ENCODE peak calls at places on chromosome 21, in seven cellular contexts. K is RPMI8226; C is GM10248; G is Daoy; W is HuH-7.5; X is nephron progenitor cell; Y is central memory CD4-positive, alpha-beta T cell. M is an unnamed sample.

GRCh38 chr21:14383596-14384210 is 757 bp upstream of the HSPA13 start:
- DNase-seq in K (peak), C (peak), G (no peak), W (no peak), X (no peak), Y (no peak), M (peak)

GRCh38 chr21:44454747-44455523 is at the start of gene LRRC3:
- DNase-seq in K (peak), C (peak), G (peak), W (peak), X (peak), Y (peak), M (peak)

GRCh38 chr21:33380483-33380998 is 22.7 kb upstream of the IFNGR2 start:
- DNase-seq in K (peak), C (peak), G (peak), W (no peak), X (no peak), Y (peak), M (peak)

GRCh38 chr21:29218749-29219148 is 80.0 kb upstream of the BACH1 start:
- DNase-seq in K (no peak), C (no peak), G (no peak), W (no peak), X (no peak), Y (no peak), M (no peak)

GRCh38 chr21:42666023-42666747 is 12.8 kb downstream of the PDE9A start:
- DNase-seq in K (no peak), C (no peak), G (no peak), W (no peak), X (peak), Y (no peak), M (no peak)

GRCh38 chr21:45264146-45264918 is 23.4 kb downstream of the POFUT2 start:
- DNase-seq in K (no peak), C (no peak), G (peak), W (no peak), X (no peak), Y (no peak), M (no peak)

GRCh38 chr21:42411197-42411869 is 7.6 kb downstream of the UBASH3A start:
- DNase-seq in K (peak), C (no peak), G (peak), W (no peak), X (no peak), Y (no peak), M (no peak)

GRCh38 chr21:38534591-38534990 is 36.3 kb upstream of the ERG start:
- DNase-seq in K (no peak), C (no peak), G (no peak), W (no peak), X (no peak), Y (no peak), M (no peak)

GRCh38 chr21:46099476-46099875 is 1.6 kb downstream of the COL6A2 start:
- DNase-seq in K (peak), C (no peak), G (peak), W (no peak), X (no peak), Y (no peak), M (peak)

GRCh38 chr21:21714396-21714795 is 716.2 kb downstream of the NCAM2 start:
- DNase-seq in K (no peak), C (no peak), G (peak), W (no peak), X (no peak), Y (no peak), M (peak)

GRCh38 chr21:38938343-38938742 is 132.6 kb downstream of the ETS2 start:
- DNase-seq in K (peak), C (no peak), G (peak), W (no peak), X (peak), Y (no peak), M (peak)

GRCh38 chr21:39968010-39968409 is 100.8 kb downstream of the PCP4 start:
- DNase-seq in K (peak), C (no peak), G (no peak), W (no peak), X (no peak), Y (no peak), M (no peak)

GRCh38 chr21:40923361-40923760 is 76.4 kb upstream of the DSCAM start:
- DNase-seq in K (no peak), C (no peak), G (no peak), W (no peak), X (no peak), Y (no peak), M (no peak)

GRCh38 chr21:43867936-43868335 is 2.9 kb downstream of the AGPAT3 start:
- DNase-seq in K (no peak), C (no peak), G (no peak), W (peak), X (no peak), Y (no peak), M (no peak)

GRCh38 chr21:15227919-15228318 is 163.1 kb upstream of the NRIP1 start:
- DNase-seq in K (no peak), C (no peak), G (no peak), W (no peak), X (no peak), Y (no peak), M (no peak)

GRCh38 chr21:34839070-34839820 is 170.5 kb downstream of the CLIC6 start:
- DNase-seq in K (no peak), C (no peak), G (no peak), W (no peak), X (no peak), Y (no peak), M (no peak)

GRCh38 chr21:46500224-46500861 is 41.7 kb downstream of the DIP2A start:
- DNase-seq in K (peak), C (peak), G (peak), W (no peak), X (no peak), Y (peak), M (peak)

GRCh38 chr21:41136286-41136685 is 31.7 kb upstream of the BACE2 start:
- DNase-seq in K (no peak), C (no peak), G (no peak), W (no peak), X (no peak), Y (no peak), M (no peak)

GRCh38 chr21:46613391-46613790 is 8.5 kb upstream of the S100B start:
- DNase-seq in K (no peak), C (no peak), G (no peak), W (no peak), X (no peak), Y (no peak), M (no peak)

GRCh38 chr21:26153758-26154157 is 16.8 kb downstream of the APP start:
- DNase-seq in K (no peak), C (no peak), G (no peak), W (no peak), X (no peak), Y (no peak), M (peak)

GRCh38 chr21:25578070-25578961 is 29.0 kb downstream of the MRPL39 start:
- DNase-seq in K (no peak), C (no peak), G (no peak), W (no peak), X (no peak), Y (no peak), M (peak)

GRCh38 chr21:14259669-14260458 is 43.9 kb downstream of the RBM11 start:
- DNase-seq in K (peak), C (peak), G (peak), W (peak), X (peak), Y (peak), M (peak)

GRCh38 chr21:42997053-42997452 is 22.7 kb downstream of the PKNOX1 start:
- DNase-seq in K (no peak), C (no peak), G (peak), W (no peak), X (no peak), Y (no peak), M (peak)

GRCh38 chr21:18716578-18717138 is 313.1 kb upstream of the TMPRSS15 start:
- DNase-seq in K (peak), C (no peak), G (peak), W (no peak), X (no peak), Y (no peak), M (no peak)

GRCh38 chr21:31752352-31752751 is 20.4 kb upstream of the SCAF4 start:
- DNase-seq in K (no peak), C (no peak), G (peak), W (no peak), X (no peak), Y (no peak), M (peak)

GRCh38 chr21:42669069-42669468 is 15.6 kb downstream of the PDE9A start:
- DNase-seq in K (no peak), C (no peak), G (peak), W (no peak), X (no peak), Y (no peak), M (no peak)

GRCh38 chr21:46545363-46545762 is 59.5 kb downstream of the S100B start:
- DNase-seq in K (no peak), C (no peak), G (no peak), W (no peak), X (no peak), Y (no peak), M (peak)

GRCh38 chr21:41932191-41932575 is 21.6 kb downstream of the C2CD2 start:
- DNase-seq in K (no peak), C (no peak), G (peak), W (no peak), X (no peak), Y (no peak), M (peak)

GRCh38 chr21:25551548-25551947 is 55.7 kb downstream of the MRPL39 start:
- DNase-seq in K (no peak), C (no peak), G (no peak), W (no peak), X (no peak), Y (no peak), M (no peak)

GRCh38 chr21:34202553-34203332 is 129.4 kb downstream of the MRPS6 start:
- DNase-seq in K (no peak), C (no peak), G (no peak), W (no peak), X (peak), Y (no peak), M (no peak)

GRCh38 chr21:37582613-37583012 is 216.0 kb downstream of the DYRK1A start:
- DNase-seq in K (peak), C (peak), G (peak), W (peak), X (no peak), Y (no peak), M (peak)

M was measured in IMR-90.